ENCODE peak calls at places on chromosomes 6 and 20, in nine cellular contexts. W, F, G, B, I, L, Z, R and J are unnamed samples. For H3K36me3, the result is how much of the 10 kb centered on the place peaks cover.

GRCh38 chr6:26031151-26031594 is 56.1 kb upstream of the HFE start:
- DNase-seq in W (no peak), F (no peak), G (no peak), B (no peak), I (no peak), L (no peak), Z (no peak), R (no peak), J (no peak)

GRCh38 chr6:3386374-3386857 is 70.4 kb downstream of the SLC22A23 start:
- DNase-seq in W (no peak), F (no peak), G (no peak), B (no peak), I (no peak), L (no peak), Z (no peak), R (no peak), J (no peak)

GRCh38 chr6:7502743-7503142 is 38.7 kb upstream of the DSP start:
- DNase-seq in W (no peak), F (no peak), G (no peak), B (no peak), I (no peak), L (no peak), Z (no peak), R (no peak), J (no peak)

GRCh38 chr6:169326067-169326799 is 72.6 kb upstream of the THBS2 start:
- DNase-seq in W (no peak), F (no peak), G (no peak), B (no peak), I (no peak), L (no peak), Z (peak), R (peak), J (no peak)

GRCh38 chr20:34938466-34939163 is 17.0 kb downstream of the GSS start:
- DNase-seq in W (no peak), F (peak), G (peak), B (peak), I (peak), L (no peak), Z (no peak), R (no peak), J (no peak)

GRCh38 chr20:41854765-41855164 is 236.6 kb upstream of the CHD6 start:
- DNase-seq in W (no peak), F (no peak), G (no peak), B (no peak), I (no peak), L (no peak), Z (no peak), R (no peak), J (no peak)

GRCh38 chr20:15923030-15923776 is 650.0 kb downstream of the KIF16B start:
- DNase-seq in W (no peak), F (no peak), G (no peak), B (no peak), I (no peak), L (no peak), Z (no peak), R (no peak), J (no peak)

GRCh38 chr20:57737349-57737748 is 27.5 kb upstream of the PMEPA1 start:
- DNase-seq in W (no peak), F (no peak), G (no peak), B (no peak), I (no peak), L (no peak), Z (no peak), R (no peak), J (no peak)

DNA sequence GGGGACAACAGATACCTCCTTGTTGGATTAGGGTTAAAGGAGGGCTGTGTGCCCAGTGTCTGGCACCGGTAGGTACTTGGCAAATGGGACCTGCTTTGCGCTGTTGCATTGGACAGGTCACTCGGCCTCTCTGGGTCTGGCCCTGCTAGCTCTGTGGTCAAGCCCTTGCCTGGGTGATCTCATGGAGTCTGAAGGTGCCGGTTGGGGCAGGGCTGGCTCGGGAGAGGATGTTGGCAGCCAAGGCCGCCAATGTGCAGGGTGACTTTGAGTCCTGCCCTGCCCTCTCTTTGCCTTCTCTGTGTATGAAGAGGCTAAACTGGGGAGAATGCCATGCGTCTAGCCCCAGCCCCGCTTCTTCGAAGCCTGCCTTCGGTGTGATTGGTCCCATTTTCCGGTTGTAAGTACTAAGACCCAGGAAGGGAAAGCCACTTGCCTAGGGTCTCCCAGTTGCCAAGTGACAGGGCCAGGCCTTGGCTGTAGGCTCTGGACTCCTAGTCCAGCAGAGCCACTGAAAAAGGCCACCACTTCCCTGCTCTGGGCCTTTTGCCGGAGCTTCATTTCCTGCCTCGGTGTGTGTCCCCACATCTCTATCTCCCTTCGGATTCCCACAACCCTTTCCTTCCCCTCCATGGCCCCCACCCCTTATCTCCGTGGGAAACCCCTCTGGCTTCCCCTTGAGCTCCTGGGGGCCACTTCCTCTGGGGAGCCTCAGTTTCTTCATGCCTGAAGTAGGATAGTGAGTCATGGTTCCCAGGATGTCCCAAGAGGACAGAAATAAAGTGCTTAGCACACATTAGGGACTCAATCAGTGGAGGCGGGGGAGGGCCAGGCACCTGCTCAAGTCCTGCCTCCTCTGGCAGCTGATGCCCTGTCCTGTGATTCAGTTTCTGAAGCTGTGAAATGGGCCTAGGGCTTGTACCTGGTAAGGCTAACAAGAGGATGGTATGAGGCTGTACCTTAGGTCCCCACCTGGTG is 3.9 kb downstream of the SRC start:
- DNase-seq in W (no peak), F (no peak), G (peak), B (no peak), I (no peak), L (no peak), Z (peak), R (no peak), J (no peak)
- TF ChIP-seq CTCF in W (no peak), F (no peak), G (no peak), B (no peak), I (no peak), L (no peak), Z (no peak), R (no peak), J (no peak)

GRCh38 chr20:3314391-3314790 is 75.4 kb upstream of the SLC4A11 start:
- DNase-seq in W (no peak), F (no peak), G (no peak), B (no peak), I (no peak), L (no peak), Z (no peak), R (no peak), J (no peak)
- H3K27ac ChIP-seq in W (no peak), F (peak), G (no peak), B (no peak), I (peak), L (peak), Z (peak), R (no peak), J (no peak)

DNA sequence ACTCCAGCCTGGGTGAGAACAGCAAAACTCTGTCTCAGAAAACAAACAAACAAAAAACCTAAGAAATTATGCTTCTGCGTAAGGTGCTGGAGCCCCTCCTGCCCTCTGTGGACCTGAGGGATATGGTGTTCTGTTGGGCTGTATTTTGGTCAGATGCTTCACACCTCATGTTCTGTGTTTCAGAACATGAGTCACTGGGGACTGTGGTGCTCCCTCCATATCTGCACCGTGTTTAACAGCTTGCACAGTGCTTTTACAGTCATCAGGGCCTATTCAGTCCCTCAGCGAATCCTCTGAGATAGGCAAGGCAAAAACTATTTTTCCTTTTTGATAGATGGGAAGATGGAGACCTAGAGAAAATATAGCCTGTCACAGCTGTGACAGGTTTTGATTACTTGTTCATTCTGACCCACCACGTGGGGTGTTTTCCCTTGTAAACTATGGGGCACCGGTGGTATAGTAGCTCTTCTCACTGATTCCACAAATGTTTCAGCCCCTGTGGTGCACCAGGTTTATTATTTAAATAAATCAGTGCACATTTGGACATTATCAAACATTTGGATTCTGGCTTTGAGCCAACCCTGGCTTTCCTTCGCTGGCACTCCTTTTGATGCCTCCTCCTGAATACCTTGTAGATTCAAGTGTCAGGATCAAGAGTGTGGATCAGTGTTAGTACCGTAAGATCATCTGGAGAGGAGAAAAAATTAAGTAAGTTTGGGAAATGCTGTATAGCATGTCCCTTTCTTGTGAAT is 9.6 kb downstream of the TTPAL start:
- DNase-seq in W (no peak), F (no peak), G (no peak), B (no peak), I (no peak), L (no peak), Z (no peak), R (no peak), J (no peak)
- H3K36me3 ChIP-seq in W (under half), F (half or more), G (under half), B (under half), I (half or more), L (under half), Z (under half), R (half or more), J (under half)

GRCh38 chr6:30238178-30238795 is 25.1 kb upstream of the TRIM26 start:
- DNase-seq in W (peak), F (no peak), G (no peak), B (no peak), I (no peak), L (no peak), Z (no peak), R (peak), J (no peak)
- TF ChIP-seq CTCF in W (peak), F (no peak), G (peak), B (no peak), I (no peak), L (no peak), Z (peak), R (peak), J (no peak)

GRCh38 chr6:65202738-65203137 is 504.3 kb downstream of the EYS start:
- DNase-seq in W (no peak), F (no peak), G (no peak), B (no peak), I (no peak), L (peak), Z (no peak), R (no peak), J (no peak)
- H3K27ac ChIP-seq in W (no peak), F (no peak), G (no peak), B (no peak), I (no peak), L (no peak), Z (no peak), R (no peak), J (no peak)

GRCh38 chr6:167947716-167948115 is 49.8 kb upstream of the KIF25 start:
- DNase-seq in W (no peak), F (no peak), G (no peak), B (no peak), I (no peak), L (no peak), Z (no peak), R (no peak), J (no peak)
- H3K36me3 ChIP-seq in W (under half), F (half or more), G (under half), B (half or more), I (half or more), L (under half), Z (half or more), R (under half), J (under half)

GRCh38 chr6:106556368-106556960 is 72.8 kb downstream of the RTN4IP1 start:
- DNase-seq in W (no peak), F (no peak), G (no peak), B (no peak), I (no peak), L (no peak), Z (no peak), R (no peak), J (no peak)
- TF ChIP-seq CTCF in W (peak), F (no peak), G (peak), B (no peak), I (peak), L (peak), Z (peak), R (peak), J (peak)